ENCODE peak calls at places on chromosome 3, in five cellular contexts. One of them, this sample, is unnamed.

GRCh38 chr3:120137548-120137947 is 43.3 kb upstream of the GSK3B start:
- DNase-seq in activated CD4-positive, CD25-positive, alpha-beta regulatory T cell: no peak
- DNase-seq in naive thymus-derived CD8-positive, alpha-beta T cell: no peak
- DNase-seq in SHP77: no peak
- DNase-seq in activated T-helper 1 cell treated with anti-CD3 and anti-CD28 coated beads, Interleukin-12 subunit alpha, Interleukin-12 subunit beta, Interleukin-2, Interleukin-4 antibody, amounts not matched to agents 30 ng/mL and 10 ng/mL and 1 ng/mL, durations not matched to agents 14 hours and 24 hours and 36 hours: no peak
- DNase-seq in this sample: no peak

GRCh38 chr3:13512451-13512850 is 32.3 kb downstream of the HDAC11 start:
- DNase-seq in activated T-helper 1 cell treated with anti-CD3 and anti-CD28 coated beads, Interleukin-12 subunit alpha, Interleukin-12 subunit beta, Interleukin-2, Interleukin-4 antibody, amounts not matched to agents 30 ng/mL and 10 ng/mL and 1 ng/mL, durations not matched to agents 14 hours and 24 hours and 36 hours: no peak
- DNase-seq in naive thymus-derived CD8-positive, alpha-beta T cell: no peak
- DNase-seq in SHP77: no peak
- DNase-seq in activated CD4-positive, CD25-positive, alpha-beta regulatory T cell: no peak
- DNase-seq in this sample: no peak

GRCh38 chr3:115503386-115503785 is 119.9 kb upstream of the GAP43 start:
- DNase-seq in naive thymus-derived CD8-positive, alpha-beta T cell: no peak
- DNase-seq in activated T-helper 1 cell treated with anti-CD3 and anti-CD28 coated beads, Interleukin-12 subunit alpha, Interleukin-12 subunit beta, Interleukin-2, Interleukin-4 antibody, amounts not matched to agents 30 ng/mL and 10 ng/mL and 1 ng/mL, durations not matched to agents 14 hours and 24 hours and 36 hours: no peak
- DNase-seq in activated CD4-positive, CD25-positive, alpha-beta regulatory T cell: no peak
- DNase-seq in SHP77: no peak
- DNase-seq in this sample: peak

GRCh38 chr3:108234387-108234957 is 12.2 kb upstream of the IFT57 start:
- DNase-seq in SHP77: no peak
- DNase-seq in activated CD4-positive, CD25-positive, alpha-beta regulatory T cell: no peak
- DNase-seq in activated T-helper 1 cell treated with anti-CD3 and anti-CD28 coated beads, Interleukin-12 subunit alpha, Interleukin-12 subunit beta, Interleukin-2, Interleukin-4 antibody, amounts not matched to agents 30 ng/mL and 10 ng/mL and 1 ng/mL, durations not matched to agents 14 hours and 24 hours and 36 hours: no peak
- DNase-seq in naive thymus-derived CD8-positive, alpha-beta T cell: no peak
- DNase-seq in this sample: no peak

GRCh38 chr3:175149675-175150074 is 290.5 kb downstream of the NAALADL2 start:
- DNase-seq in activated CD4-positive, CD25-positive, alpha-beta regulatory T cell: no peak
- DNase-seq in naive thymus-derived CD8-positive, alpha-beta T cell: no peak
- DNase-seq in SHP77: peak
- DNase-seq in activated T-helper 1 cell treated with anti-CD3 and anti-CD28 coated beads, Interleukin-12 subunit alpha, Interleukin-12 subunit beta, Interleukin-2, Interleukin-4 antibody, amounts not matched to agents 30 ng/mL and 10 ng/mL and 1 ng/mL, durations not matched to agents 14 hours and 24 hours and 36 hours: no peak
- DNase-seq in this sample: no peak

GRCh38 chr3:72041531-72041930 is 256.6 kb upstream of the PROK2 start:
- DNase-seq in activated CD4-positive, CD25-positive, alpha-beta regulatory T cell: no peak
- DNase-seq in activated T-helper 1 cell treated with anti-CD3 and anti-CD28 coated beads, Interleukin-12 subunit alpha, Interleukin-12 subunit beta, Interleukin-2, Interleukin-4 antibody, amounts not matched to agents 30 ng/mL and 10 ng/mL and 1 ng/mL, durations not matched to agents 14 hours and 24 hours and 36 hours: no peak
- DNase-seq in SHP77: no peak
- DNase-seq in naive thymus-derived CD8-positive, alpha-beta T cell: no peak
- DNase-seq in this sample: no peak

GRCh38 chr3:13884851-13885703 is 5.2 kb upstream of the WNT7A start:
- DNase-seq in activated CD4-positive, CD25-positive, alpha-beta regulatory T cell: peak
- DNase-seq in naive thymus-derived CD8-positive, alpha-beta T cell: peak
- DNase-seq in SHP77: peak
- DNase-seq in activated T-helper 1 cell treated with anti-CD3 and anti-CD28 coated beads, Interleukin-12 subunit alpha, Interleukin-12 subunit beta, Interleukin-2, Interleukin-4 antibody, amounts not matched to agents 30 ng/mL and 10 ng/mL and 1 ng/mL, durations not matched to agents 14 hours and 24 hours and 36 hours: peak
- DNase-seq in this sample: no peak

GRCh38 chr3:196108075-196108743 is 26.3 kb upstream of the TFRC start:
- DNase-seq in activated T-helper 1 cell treated with anti-CD3 and anti-CD28 coated beads, Interleukin-12 subunit alpha, Interleukin-12 subunit beta, Interleukin-2, Interleukin-4 antibody, amounts not matched to agents 30 ng/mL and 10 ng/mL and 1 ng/mL, durations not matched to agents 14 hours and 24 hours and 36 hours: no peak
- DNase-seq in naive thymus-derived CD8-positive, alpha-beta T cell: no peak
- DNase-seq in SHP77: no peak
- DNase-seq in activated CD4-positive, CD25-positive, alpha-beta regulatory T cell: no peak
- DNase-seq in this sample: no peak

GRCh38 chr3:126083511-126083912 is 412 bp downstream of the SLC41A3 start:
- DNase-seq in activated CD4-positive, CD25-positive, alpha-beta regulatory T cell: peak
- DNase-seq in naive thymus-derived CD8-positive, alpha-beta T cell: peak
- DNase-seq in SHP77: peak
- DNase-seq in activated T-helper 1 cell treated with anti-CD3 and anti-CD28 coated beads, Interleukin-12 subunit alpha, Interleukin-12 subunit beta, Interleukin-2, Interleukin-4 antibody, amounts not matched to agents 30 ng/mL and 10 ng/mL and 1 ng/mL, durations not matched to agents 14 hours and 24 hours and 36 hours: peak
- DNase-seq in this sample: peak

GRCh38 chr3:116188231-116188785 is 257.0 kb downstream of the LSAMP start:
- DNase-seq in naive thymus-derived CD8-positive, alpha-beta T cell: no peak
- DNase-seq in activated T-helper 1 cell treated with anti-CD3 and anti-CD28 coated beads, Interleukin-12 subunit alpha, Interleukin-12 subunit beta, Interleukin-2, Interleukin-4 antibody, amounts not matched to agents 30 ng/mL and 10 ng/mL and 1 ng/mL, durations not matched to agents 14 hours and 24 hours and 36 hours: no peak
- DNase-seq in SHP77: no peak
- DNase-seq in activated CD4-positive, CD25-positive, alpha-beta regulatory T cell: no peak
- DNase-seq in this sample: peak

GRCh38 chr3:134002326-134002725 is 27.4 kb downstream of the SLCO2A1 start:
- DNase-seq in activated T-helper 1 cell treated with anti-CD3 and anti-CD28 coated beads, Interleukin-12 subunit alpha, Interleukin-12 subunit beta, Interleukin-2, Interleukin-4 antibody, amounts not matched to agents 30 ng/mL and 10 ng/mL and 1 ng/mL, durations not matched to agents 14 hours and 24 hours and 36 hours: no peak
- DNase-seq in activated CD4-positive, CD25-positive, alpha-beta regulatory T cell: no peak
- DNase-seq in naive thymus-derived CD8-positive, alpha-beta T cell: no peak
- DNase-seq in SHP77: no peak
- DNase-seq in this sample: peak

This sample was measured in cardiac fibroblast.